ENCODE peak calls at places on chromosomes 2 and 18, in four cellular contexts. C, P, T and U are unnamed samples.

GRCh38 chr18:78538669-78539440 is 440.8 kb upstream of the SALL3 start:
- DNase-seq in C (no peak), P (no peak), T (no peak), U (no peak)

GRCh38 chr18:36298113-36298701 is 694 bp downstream of the FHOD3 start:
- DNase-seq in C (no peak), P (peak), T (no peak), U (no peak)

GRCh38 chr18:73784853-73785252 is 362.8 kb downstream of the FBXO15 start:
- DNase-seq in C (no peak), P (no peak), T (no peak), U (no peak)

GRCh38 chr2:172086349-172087190 is 1.3 kb downstream of the DLX1 start:
- DNase-seq in C (no peak), P (peak), T (no peak), U (no peak)

GRCh38 chr2:119713819-119714490 is 35.0 kb downstream of the TMEM177 start:
- DNase-seq in C (no peak), P (no peak), T (no peak), U (no peak)

GRCh38 chr2:67846341-67847070 is 216.3 kb downstream of the C1D start:
- DNase-seq in C (peak), P (peak), T (no peak), U (peak)

GRCh38 chr2:5777089-5777488 is 84.9 kb downstream of the SOX11 start:
- DNase-seq in C (peak), P (no peak), T (no peak), U (no peak)

GRCh38 chr2:29114841-29115609 is at the start of gene CLIP4:
- DNase-seq in C (peak), P (peak), T (peak), U (no peak)

GRCh38 chr18:58669731-58670379 is 1.4 kb upstream of the MALT1 start:
- DNase-seq in C (no peak), P (no peak), T (no peak), U (no peak)

GRCh38 chr2:13584020-13584419 is 867.3 kb downstream of the TRIB2 start:
- DNase-seq in C (no peak), P (no peak), T (no peak), U (no peak)

GRCh38 chr2:164138750-164139149 is 402.9 kb upstream of the FIGN start:
- DNase-seq in C (no peak), P (no peak), T (no peak), U (no peak)

GRCh38 chr18:25164837-25165791 is 186.9 kb downstream of the ZNF521 start:
- DNase-seq in C (no peak), P (no peak), T (no peak), U (no peak)

DNA sequence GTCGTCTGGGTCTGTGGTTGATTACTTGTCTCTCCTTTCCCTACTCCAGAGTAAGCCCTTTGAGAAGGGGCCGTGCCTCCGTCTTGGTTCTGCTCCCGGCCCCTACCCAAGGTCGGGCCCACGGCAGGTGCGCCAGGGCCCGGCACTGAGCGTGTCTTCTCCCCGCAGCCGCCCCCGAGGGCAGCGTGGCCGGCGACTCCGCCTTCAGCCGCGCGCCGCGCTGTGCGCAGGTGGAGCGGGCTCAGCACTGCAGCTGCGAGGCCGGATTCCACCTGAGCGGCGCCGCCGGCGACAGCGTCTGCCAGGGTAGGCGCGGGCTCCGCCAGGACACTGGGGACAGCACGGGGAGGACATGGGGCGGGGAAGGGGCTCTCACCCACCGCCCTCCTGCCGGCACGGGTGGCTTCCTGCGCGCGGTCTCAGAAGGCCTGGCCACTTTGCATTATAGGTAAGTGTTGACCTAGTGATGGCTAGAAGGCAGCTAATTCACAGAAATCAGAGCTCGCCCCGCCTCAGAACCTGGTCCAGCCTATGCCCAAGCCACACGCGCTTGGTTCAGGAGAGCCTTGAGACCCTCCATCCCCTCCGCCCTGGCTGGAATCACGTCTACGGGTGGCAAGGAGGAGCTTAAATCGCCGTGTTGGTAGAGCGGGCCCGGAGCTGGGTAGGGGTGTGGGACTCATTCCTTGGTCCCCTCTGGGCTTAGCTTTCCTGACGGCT is 43.5 kb downstream of the FBLN7 start:
- DNase-seq in C (no peak), P (no peak), T (no peak), U (no peak)
- H3K4me3 ChIP-seq in C (no peak), P (no peak), T (peak), U (no peak)

DNA sequence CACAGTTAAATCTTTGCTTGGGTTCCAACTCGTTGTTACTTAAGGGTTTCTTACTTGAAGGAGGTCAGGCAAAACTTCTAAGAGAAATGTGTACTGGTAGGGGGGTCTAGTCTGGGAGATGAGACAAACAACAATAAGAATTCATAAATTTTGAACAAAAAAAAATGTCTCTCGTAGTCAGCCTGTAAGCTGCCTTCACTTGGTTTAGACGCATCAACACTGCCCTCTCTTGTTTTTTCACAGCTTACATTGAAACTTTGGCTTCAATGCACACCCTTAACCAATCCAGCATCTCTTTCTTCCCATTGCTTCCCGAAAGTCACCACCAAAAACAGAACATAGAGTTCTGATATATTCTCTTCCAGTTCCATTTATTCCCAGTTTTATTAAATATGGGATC is 576.4 kb upstream of the PIK3C3 start:
- DNase-seq in C (no peak), P (peak), T (no peak), U (no peak)
- TF ChIP-seq CTCF in C (no peak), P (peak), T (no peak), U (peak)

DNA sequence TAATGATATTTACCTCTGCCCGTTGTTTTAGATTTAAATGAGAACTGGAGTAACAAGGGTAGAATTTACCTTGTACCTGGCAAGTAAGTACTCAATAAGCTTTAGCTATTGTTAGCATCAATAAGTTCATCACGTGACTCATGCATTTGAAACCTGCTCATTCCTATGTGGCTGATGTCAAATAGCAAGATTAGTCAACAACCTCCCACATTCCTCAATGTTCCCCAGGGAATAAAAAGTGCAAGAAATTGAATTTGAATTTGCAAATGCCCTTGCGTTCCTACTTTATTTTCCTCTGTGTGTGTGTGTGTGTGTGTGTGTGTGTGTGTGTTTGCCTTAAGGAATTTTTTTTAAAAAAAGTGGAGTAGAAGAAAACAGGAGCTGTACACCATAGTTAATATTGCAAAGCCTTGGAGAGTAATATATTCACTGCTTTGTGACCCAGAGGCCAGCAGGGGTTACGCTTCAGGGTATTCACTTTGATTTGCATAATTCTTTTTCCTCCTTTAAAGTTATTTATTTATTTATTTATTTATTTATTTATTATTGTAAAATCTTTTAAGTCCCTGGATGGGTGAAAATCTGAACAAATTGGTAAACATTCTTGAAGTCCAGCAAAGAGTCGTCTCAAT is 43.9 kb upstream of the DNAH7 start:
- DNase-seq in C (no peak), P (no peak), T (no peak), U (peak)
- H3K4me3 ChIP-seq in C (no peak), P (no peak), T (no peak), U (peak)

GRCh38 chr2:10346929-10347558 is 44.3 kb downstream of the HPCAL1 start:
- DNase-seq in C (peak), P (no peak), T (no peak), U (no peak)
- TF ChIP-seq CTCF in C (no peak), P (no peak), T (no peak), U (peak)

GRCh38 chr18:54357082-54357659 is 487 bp downstream of the STARD6 start:
- DNase-seq in C (no peak), P (no peak), T (no peak), U (no peak)

GRCh38 chr18:54357660-54358494 is at the start of the genes C18orf54 and STARD6:
- DNase-seq in C (peak), P (peak), T (peak), U (no peak)

GRCh38 chr18:54360406-54360805 is 2.7 kb downstream of the C18orf54 start:
- DNase-seq in C (no peak), P (no peak), T (no peak), U (no peak)

GRCh38 chr18:54358495-54358793 is 738 bp downstream of the C18orf54 start:
- DNase-seq in C (no peak), P (no peak), T (no peak), U (no peak)

GRCh38 chr18:54359233-54359632 is 1.5 kb downstream of the C18orf54 start:
- DNase-seq in C (no peak), P (no peak), T (no peak), U (no peak)
- H3K4me3 ChIP-seq in C (no peak), P (no peak), T (no peak), U (peak)

GRCh38 chr2:21415234-21415633 is 291.5 kb downstream of the TDRD15 start:
- DNase-seq in C (no peak), P (peak), T (no peak), U (no peak)
- TF ChIP-seq CTCF in C (no peak), P (peak), T (no peak), U (peak)